ENCODE peak calls at places on chromosome 1, in four cellular contexts. One of them, this sample, is unnamed.

GRCh38 chr1:30933874-30934252 is 25.3 kb upstream of the SDC3 start:
- DNase-seq in AG04450: no peak
- DNase-seq in brain microvascular endothelial cell: peak; percentile 54
- DNase-seq in cardiac muscle cell: peak; percentile 27
- DNase-seq in this sample: no peak

GRCh38 chr1:236338096-236338495 is 56.0 kb upstream of the EDARADD start:
- DNase-seq in brain microvascular endothelial cell: peak; percentile 28
- DNase-seq in cardiac muscle cell: no peak
- DNase-seq in AG04450: no peak
- DNase-seq in this sample: no peak

GRCh38 chr1:163055531-163055930 is 13.6 kb upstream of the RGS4 start:
- DNase-seq in brain microvascular endothelial cell: no peak
- DNase-seq in AG04450: no peak
- DNase-seq in cardiac muscle cell: no peak
- DNase-seq in this sample: no peak

GRCh38 chr1:170175477-170175876 is 29.7 kb downstream of the NTMT2 start:
- DNase-seq in cardiac muscle cell: no peak
- DNase-seq in AG04450: no peak
- DNase-seq in brain microvascular endothelial cell: no peak
- DNase-seq in this sample: no peak

GRCh38 chr1:230737622-230738262 is 9.4 kb upstream of the CAPN9 start:
- DNase-seq in brain microvascular endothelial cell: no peak
- DNase-seq in cardiac muscle cell: no peak
- DNase-seq in AG04450: no peak
- DNase-seq in this sample: no peak

GRCh38 chr1:112849425-112849966 is 106.5 kb downstream of the SLC16A1 start:
- DNase-seq in cardiac muscle cell: peak; percentile 31
- DNase-seq in brain microvascular endothelial cell: peak; percentile 42
- DNase-seq in AG04450: no peak
- DNase-seq in this sample: no peak

GRCh38 chr1:206658264-206658980 is 23.1 kb downstream of the DYRK3 start:
- DNase-seq in brain microvascular endothelial cell: peak; percentile 11
- DNase-seq in AG04450: no peak
- DNase-seq in cardiac muscle cell: peak; percentile 80
- DNase-seq in this sample: no peak

GRCh38 chr1:117077267-117077666 is 17.1 kb downstream of the TTF2 start:
- DNase-seq in brain microvascular endothelial cell: peak; percentile 89
- DNase-seq in AG04450: no peak
- DNase-seq in cardiac muscle cell: no peak
- DNase-seq in this sample: peak; percentile 89

GRCh38 chr1:237740831-237741230 is 149.9 kb downstream of the ZP4 start:
- DNase-seq in AG04450: no peak
- DNase-seq in cardiac muscle cell: no peak
- DNase-seq in brain microvascular endothelial cell: no peak
- DNase-seq in this sample: no peak

GRCh38 chr1:70874063-70874462 is 173.6 kb downstream of the PTGER3 start:
- DNase-seq in brain microvascular endothelial cell: no peak
- DNase-seq in AG04450: no peak
- DNase-seq in cardiac muscle cell: no peak
- DNase-seq in this sample: no peak

GRCh38 chr1:115640384-115640783 is 1.4 kb upstream of the VANGL1 start:
- DNase-seq in AG04450: no peak
- DNase-seq in brain microvascular endothelial cell: no peak
- DNase-seq in cardiac muscle cell: no peak
- DNase-seq in this sample: no peak

GRCh38 chr1:156004843-156005593 is 15.7 kb downstream of the SSR2 start:
- DNase-seq in cardiac muscle cell: peak; percentile 21
- DNase-seq in brain microvascular endothelial cell: no peak
- DNase-seq in AG04450: no peak
- DNase-seq in this sample: no peak

GRCh38 chr1:92858564-92859399 is 26.9 kb downstream of the RPL5 start:
- DNase-seq in brain microvascular endothelial cell: peak; percentile 79
- DNase-seq in cardiac muscle cell: peak; percentile 85
- DNase-seq in AG04450: peak; percentile 62
- DNase-seq in this sample: peak; percentile 55

GRCh38 chr1:49229555-49229954 is 452.9 kb upstream of the BEND5 start:
- DNase-seq in brain microvascular endothelial cell: no peak
- DNase-seq in cardiac muscle cell: no peak
- DNase-seq in AG04450: no peak
- DNase-seq in this sample: no peak

GRCh38 chr1:91604632-91605031 is 104.0 kb downstream of the CDC7 start:
- DNase-seq in cardiac muscle cell: no peak
- DNase-seq in AG04450: peak; percentile 29
- DNase-seq in brain microvascular endothelial cell: peak; percentile 14
- DNase-seq in this sample: no peak

GRCh38 chr1:162372159-162373071 is 4.2 kb downstream of the SPATA46 start:
- DNase-seq in AG04450: no peak
- DNase-seq in brain microvascular endothelial cell: no peak
- DNase-seq in cardiac muscle cell: no peak
- DNase-seq in this sample: no peak

GRCh38 chr1:109369167-109369746 is 28.5 kb downstream of the SORT1 start:
- DNase-seq in AG04450: no peak
- DNase-seq in cardiac muscle cell: no peak
- DNase-seq in brain microvascular endothelial cell: peak; percentile 70
- DNase-seq in this sample: no peak

GRCh38 chr1:109373051-109373593 is 24.6 kb downstream of the SORT1 start:
- DNase-seq in AG04450: no peak
- DNase-seq in cardiac muscle cell: no peak
- DNase-seq in brain microvascular endothelial cell: no peak
- DNase-seq in this sample: no peak

GRCh38 chr1:109368464-109368863 is 29.3 kb downstream of the SORT1 start:
- DNase-seq in brain microvascular endothelial cell: no peak
- DNase-seq in cardiac muscle cell: no peak
- DNase-seq in AG04450: no peak
- DNase-seq in this sample: no peak

GRCh38 chr1:109371271-109371739 is 26.4 kb downstream of the SORT1 start:
- DNase-seq in AG04450: no peak
- DNase-seq in brain microvascular endothelial cell: no peak
- DNase-seq in cardiac muscle cell: no peak
- DNase-seq in this sample: no peak

DNA sequence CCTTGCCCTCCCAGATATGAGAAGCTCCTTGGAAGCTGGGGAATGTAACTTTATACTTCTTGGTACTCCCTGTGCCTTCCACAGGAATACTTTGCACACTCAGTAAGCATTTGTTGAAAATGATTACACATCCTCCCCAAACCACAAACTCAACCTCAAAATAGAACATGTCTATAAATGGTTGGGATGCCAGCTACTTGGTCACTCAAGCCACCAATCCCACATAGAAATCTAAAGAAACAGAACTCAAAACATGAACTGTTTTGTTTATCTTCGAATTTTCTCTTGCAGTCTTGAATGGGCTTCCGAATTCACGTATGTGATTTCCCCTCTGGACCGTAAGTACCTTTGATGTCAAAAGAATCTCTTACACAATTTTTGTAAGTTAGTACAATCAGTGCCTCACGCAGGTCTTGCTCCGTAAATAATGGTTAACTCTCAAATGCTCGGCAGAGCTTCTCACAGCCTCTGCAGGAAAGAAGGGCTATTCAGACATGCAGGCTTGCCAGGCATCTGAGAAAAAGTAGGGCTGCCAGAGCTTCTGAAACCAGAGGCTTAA is 26.9 kb downstream of the SORT1 start:
- DNase-seq in AG04450: peak; percentile 90
- DNase-seq in brain microvascular endothelial cell: peak; percentile 90
- DNase-seq in cardiac muscle cell: no peak
- DNase-seq in this sample: peak; percentile 80
- H3K4me3 ChIP-seq in AG04450: peak overlapping the region; percentile 43
- H3K4me3 ChIP-seq in brain microvascular endothelial cell: peak overlapping the region; percentile 2
- H3K4me3 ChIP-seq in cardiac muscle cell: no peak overlapping the region
- H3K4me3 ChIP-seq in this sample: peak overlapping the region; percentile 36

GRCh38 chr1:18859560-18859959 is at the start of gene TAS1R2:
- DNase-seq in brain microvascular endothelial cell: no peak
- DNase-seq in AG04450: no peak
- DNase-seq in cardiac muscle cell: no peak
- DNase-seq in this sample: no peak
- H3K4me3 ChIP-seq in brain microvascular endothelial cell: no peak within 1 kb of the TSS
- H3K4me3 ChIP-seq in AG04450: no peak within 1 kb of the TSS
- H3K4me3 ChIP-seq in cardiac muscle cell: no peak within 1 kb of the TSS
- H3K4me3 ChIP-seq in this sample: no peak within 1 kb of the TSS

GRCh38 chr1:220527279-220528048 is 472 bp upstream of the MARK1 start:
- DNase-seq in brain microvascular endothelial cell: no peak
- DNase-seq in cardiac muscle cell: peak; percentile 49
- DNase-seq in AG04450: no peak
- DNase-seq in this sample: no peak
- H3K4me3 ChIP-seq in brain microvascular endothelial cell: peak overlapping the region; percentile 74
- H3K4me3 ChIP-seq in cardiac muscle cell: peak overlapping the region; percentile 100
- H3K4me3 ChIP-seq in AG04450: peak overlapping the region; percentile 42
- H3K4me3 ChIP-seq in this sample: peak overlapping the region; percentile 63

DNA sequence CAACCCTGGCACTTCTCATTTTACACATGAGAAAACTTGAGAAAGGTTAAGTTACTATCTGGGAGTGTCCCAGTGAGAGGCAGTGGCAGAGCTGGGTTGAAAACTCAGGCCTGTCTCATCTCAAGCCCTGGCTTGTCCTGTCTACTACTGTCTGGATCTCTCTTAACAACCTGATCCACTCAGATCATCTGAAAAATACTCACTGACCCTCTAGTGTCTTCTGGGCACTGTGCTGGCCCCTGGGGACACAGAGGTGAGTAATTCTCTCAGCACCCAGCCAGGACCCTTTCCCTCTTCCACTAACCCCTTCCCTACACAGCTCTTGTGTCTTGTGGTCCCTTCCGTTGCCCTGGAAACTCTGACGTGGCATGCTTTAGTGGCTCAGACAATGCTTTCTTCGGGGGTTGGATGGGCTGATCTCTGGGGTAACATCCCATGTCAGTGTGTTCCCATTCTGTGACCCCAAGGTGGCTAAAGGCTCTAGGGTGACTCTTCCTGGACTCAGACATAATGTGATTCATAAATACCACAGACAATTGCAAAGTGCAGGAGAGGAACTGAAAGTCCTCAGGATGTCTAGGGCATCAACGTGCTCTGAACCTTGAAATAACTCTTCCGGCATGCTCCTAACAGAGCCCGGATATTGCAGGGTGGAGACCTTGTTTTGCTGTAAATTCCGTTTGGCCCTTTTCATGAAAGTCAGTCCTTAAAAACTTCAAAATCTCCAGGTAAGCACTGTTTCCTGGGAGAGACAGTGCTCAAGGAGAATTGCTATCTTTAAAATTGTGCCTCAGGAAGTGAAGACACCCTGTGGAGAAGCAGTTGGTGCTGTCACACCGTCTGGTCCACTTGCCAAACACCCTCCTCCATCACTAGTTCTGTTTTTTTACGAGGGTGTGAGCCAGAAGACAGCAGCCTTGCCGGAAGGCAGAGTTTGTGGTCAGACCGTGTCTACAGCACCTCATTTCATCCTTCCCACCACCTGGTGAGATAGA is 4.0 kb downstream of the SHISAL2A start:
- DNase-seq in brain microvascular endothelial cell: no peak
- DNase-seq in cardiac muscle cell: no peak
- DNase-seq in AG04450: no peak
- DNase-seq in this sample: no peak
- H3K4me3 ChIP-seq in brain microvascular endothelial cell: no peak overlapping the region
- H3K4me3 ChIP-seq in cardiac muscle cell: no peak overlapping the region
- H3K4me3 ChIP-seq in AG04450: no peak overlapping the region
- H3K4me3 ChIP-seq in this sample: no peak overlapping the region

GRCh38 chr1:228141871-228142615 is 2.0 kb downstream of the GUK1 start:
- DNase-seq in cardiac muscle cell: no peak
- DNase-seq in AG04450: no peak
- DNase-seq in brain microvascular endothelial cell: no peak
- DNase-seq in this sample: no peak
- H3K4me3 ChIP-seq in cardiac muscle cell: no peak overlapping the region
- H3K4me3 ChIP-seq in AG04450: peak overlapping the region; percentile 90
- H3K4me3 ChIP-seq in brain microvascular endothelial cell: peak overlapping the region; percentile 93
- H3K4me3 ChIP-seq in this sample: peak overlapping the region; percentile 87

DNA sequence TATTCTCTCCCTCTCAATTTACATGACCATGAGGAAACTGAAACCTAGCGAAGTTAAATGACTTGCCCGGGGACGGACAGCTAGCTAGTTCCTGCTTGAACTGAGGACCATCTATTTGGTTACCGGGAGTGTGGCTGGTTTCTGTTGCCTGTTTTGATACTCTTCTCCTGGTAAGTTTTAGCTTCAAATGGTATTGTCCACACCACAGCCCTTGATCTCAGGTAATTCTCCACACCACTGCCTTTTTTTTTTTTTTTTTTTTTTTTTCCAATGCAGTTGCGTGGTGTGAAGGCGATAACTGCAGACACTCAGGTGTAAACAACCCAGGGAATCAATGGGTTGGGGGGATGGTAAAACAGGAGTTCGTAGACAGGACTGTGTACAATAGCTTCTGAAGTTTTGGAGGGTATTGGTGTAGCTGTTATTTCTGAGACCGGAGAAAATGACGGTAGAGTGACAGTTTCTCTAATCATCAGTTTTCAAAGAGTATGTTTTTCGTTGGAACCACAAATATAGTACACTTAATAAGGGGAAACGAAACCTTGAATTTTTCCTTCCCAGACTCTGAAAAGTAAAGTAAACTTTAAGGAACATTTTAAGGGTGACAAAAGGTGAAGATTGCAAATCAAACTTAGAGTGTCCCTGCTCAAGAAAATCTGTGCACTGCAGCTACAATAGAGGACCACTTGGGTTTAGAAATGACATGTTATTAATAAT is 125.3 kb upstream of the CACYBP start:
- DNase-seq in AG04450: no peak
- DNase-seq in brain microvascular endothelial cell: no peak
- DNase-seq in cardiac muscle cell: no peak
- DNase-seq in this sample: no peak
- H3K4me3 ChIP-seq in AG04450: no peak overlapping the region
- H3K4me3 ChIP-seq in brain microvascular endothelial cell: no peak overlapping the region
- H3K4me3 ChIP-seq in cardiac muscle cell: no peak overlapping the region
- H3K4me3 ChIP-seq in this sample: no peak overlapping the region

DNA sequence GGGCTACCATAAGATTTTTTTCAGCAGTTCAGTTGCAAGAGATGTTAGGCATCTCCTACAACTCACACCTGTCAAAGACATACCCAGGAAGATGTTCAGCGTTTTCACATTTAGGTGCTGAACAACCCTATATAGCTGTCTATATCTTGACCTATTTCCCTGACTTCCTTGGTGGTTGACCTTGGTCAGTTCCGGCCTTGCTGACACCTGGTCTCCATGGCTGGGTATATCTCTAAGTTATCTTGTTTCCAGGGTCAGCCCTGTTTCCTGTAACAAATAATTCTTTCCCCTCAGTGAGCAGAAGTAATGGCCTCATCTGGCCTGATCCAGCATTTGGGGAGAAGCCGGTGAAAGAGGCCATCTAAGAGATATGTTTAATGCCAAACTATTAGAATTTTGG is 2.4 kb upstream of the BTG2 start:
- DNase-seq in brain microvascular endothelial cell: no peak
- DNase-seq in AG04450: no peak
- DNase-seq in cardiac muscle cell: no peak
- DNase-seq in this sample: no peak
- H3K4me3 ChIP-seq in brain microvascular endothelial cell: no peak overlapping the region
- H3K4me3 ChIP-seq in AG04450: no peak overlapping the region
- H3K4me3 ChIP-seq in cardiac muscle cell: no peak overlapping the region
- H3K4me3 ChIP-seq in this sample: no peak overlapping the region